ENCODE peak calls at places on chromosomes 16 and 17, in four cellular contexts. J is K562, X is GM12878, L is SK-N-SH. O is an unnamed sample.

GRCh38 chr16:8655184-8655717 is 19.2 kb upstream of the ABAT start:
- DNase-seq in J (peak; percentile 22), X (peak; percentile 31), L (no peak), O (peak; percentile 57)

GRCh38 chr17:44376124-44376523 is 12.5 kb upstream of the FAM171A2 start:
- DNase-seq in J (peak; percentile 72), X (no peak), L (peak; percentile 81), O (peak; percentile 74)

GRCh38 chr16:14232106-14232890 is 161.2 kb downstream of the MRTFB start:
- DNase-seq in J (no peak), X (no peak), L (no peak), O (no peak)

GRCh38 chr17:9974460-9975381 is 69.7 kb upstream of the RCVRN start:
- DNase-seq in J (no peak), X (no peak), L (no peak), O (no peak)

GRCh38 chr16:27315333-27316037 is 1.7 kb downstream of the IL4R start:
- DNase-seq in J (no peak), X (no peak), L (no peak), O (peak; percentile 19)

GRCh38 chr17:34519286-34519685 is 60.1 kb upstream of the TMEM132E start:
- DNase-seq in J (peak; percentile 80), X (no peak), L (peak; percentile 49), O (peak; percentile 85)

GRCh38 chr16:74691093-74691855 is 9.4 kb downstream of the MLKL start:
- DNase-seq in J (no peak), X (no peak), L (no peak), O (no peak)

GRCh38 chr16:82681592-82681991 is 54.8 kb downstream of the CDH13 start:
- DNase-seq in J (no peak), X (no peak), L (no peak), O (no peak)

GRCh38 chr16:19527161-19527560 is 3.4 kb downstream of the CCP110 start:
- DNase-seq in J (no peak), X (no peak), L (no peak), O (no peak)

GRCh38 chr16:50547340-50547865 is 793 bp upstream of the NKD1 start:
- DNase-seq in J (peak; percentile 29), X (peak; percentile 5), L (peak; percentile 82), O (peak; percentile 62)

GRCh38 chr16:2838928-2839327 is 8.8 kb downstream of the ZG16B start:
- DNase-seq in J (peak; percentile 76), X (no peak), L (peak; percentile 90), O (peak; percentile 86)

GRCh38 chr17:7809086-7809790 is 24.8 kb upstream of the KDM6B start:
- DNase-seq in J (no peak), X (no peak), L (no peak), O (no peak)

GRCh38 chr17:5580367-5580766 is 3.9 kb downstream of the NLRP1 start:
- DNase-seq in J (no peak), X (no peak), L (no peak), O (no peak)

GRCh38 chr16:65876624-65877023 is 489.9 kb upstream of the CDH5 start:
- DNase-seq in J (no peak), X (no peak), L (no peak), O (no peak)

DNA sequence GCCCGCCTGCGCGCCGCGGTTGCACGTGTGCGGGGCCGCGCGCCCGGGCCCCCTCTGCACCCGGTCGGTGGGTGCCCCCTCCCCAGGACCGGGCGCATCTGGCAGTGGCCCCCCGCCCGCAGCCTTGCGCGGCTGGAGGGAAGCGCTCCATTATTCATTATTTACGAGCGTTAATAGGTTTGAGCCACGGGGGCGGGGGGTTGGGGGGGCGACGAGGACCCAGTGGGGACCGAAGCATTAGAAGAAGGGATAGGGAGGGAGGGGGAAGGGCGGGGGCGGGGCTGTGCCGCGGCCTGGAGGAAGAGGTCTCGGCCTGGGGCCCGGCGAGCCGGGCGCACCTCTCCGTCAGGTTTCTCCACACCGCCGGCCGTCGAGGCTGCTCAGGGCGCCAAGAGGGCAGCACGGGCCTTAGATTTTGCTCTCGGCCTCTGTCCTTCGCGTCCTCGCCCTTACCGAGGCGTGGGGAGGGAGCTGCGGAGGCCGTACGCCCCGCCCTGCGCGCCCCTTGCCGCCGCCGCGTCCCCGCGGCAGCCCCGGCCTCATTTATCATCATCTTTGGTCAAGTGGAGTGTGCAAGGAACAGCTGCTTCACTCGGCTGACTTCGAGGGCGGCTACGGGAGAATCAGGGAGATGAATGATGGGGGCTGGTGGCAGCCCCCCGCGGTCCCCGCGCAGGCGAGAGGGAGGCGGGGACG is 54.2 kb downstream of the SREBF1 start:
- DNase-seq in J (peak; percentile 47), X (no peak), L (peak; percentile 75), O (peak; percentile 52)
- TF ChIP-seq USF1 in J (no peak), X (no peak), L (no peak), O (no peak)

DNA sequence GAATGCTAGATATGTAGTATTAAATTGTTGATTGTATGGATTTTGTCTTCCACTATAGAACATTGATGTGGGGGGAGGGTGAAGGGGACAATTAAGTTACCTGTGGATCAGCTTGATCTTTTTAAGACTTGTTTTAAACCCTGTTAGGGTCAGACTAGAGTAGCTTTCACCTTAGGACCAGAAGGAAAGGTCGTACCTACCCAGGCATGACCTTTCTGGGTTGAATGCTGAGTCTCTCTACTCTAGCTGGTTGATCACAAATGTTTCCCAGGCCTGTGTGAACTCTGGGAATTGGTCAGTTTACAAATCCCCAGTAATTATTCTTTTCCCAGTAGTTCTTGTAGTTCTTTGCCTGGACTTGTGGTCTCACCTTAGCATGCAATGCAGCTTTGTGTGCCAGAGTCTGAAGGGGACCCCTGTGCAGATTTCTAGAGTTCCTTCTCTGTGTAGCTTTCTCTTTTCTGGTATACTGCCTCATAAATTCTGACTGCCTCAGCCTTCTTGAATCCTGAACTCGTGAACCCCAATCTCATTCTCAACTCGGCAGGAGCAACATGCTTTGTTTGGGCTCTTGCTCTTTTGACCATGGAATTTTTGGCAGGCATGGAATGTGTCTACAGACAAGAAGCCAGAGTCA is 54.0 kb downstream of the VMP1 start:
- DNase-seq in J (no peak), X (no peak), L (no peak), O (no peak)
- TF ChIP-seq USF1 in J (no peak), X (no peak), L (no peak), O (no peak)

GRCh38 chr17:36104601-36105000 is 974 bp downstream of the CCL4 start:
- DNase-seq in J (no peak), X (no peak), L (no peak), O (no peak)
- TF ChIP-seq USF1 in J (no peak), X (no peak), L (no peak), O (no peak)

GRCh38 chr16:22313141-22313781 is 16.1 kb downstream of the POLR3E start:
- DNase-seq in J (no peak), X (no peak), L (no peak), O (no peak)
- TF ChIP-seq USF1 in J (no peak), X (no peak), L (no peak), O (no peak)

GRCh38 chr17:65401581-65401980 is 159.9 kb downstream of the AXIN2 start:
- DNase-seq in J (no peak), X (no peak), L (no peak), O (no peak)
- TF ChIP-seq USF1 in J (no peak), X (no peak), L (no peak), O (no peak)

DNA sequence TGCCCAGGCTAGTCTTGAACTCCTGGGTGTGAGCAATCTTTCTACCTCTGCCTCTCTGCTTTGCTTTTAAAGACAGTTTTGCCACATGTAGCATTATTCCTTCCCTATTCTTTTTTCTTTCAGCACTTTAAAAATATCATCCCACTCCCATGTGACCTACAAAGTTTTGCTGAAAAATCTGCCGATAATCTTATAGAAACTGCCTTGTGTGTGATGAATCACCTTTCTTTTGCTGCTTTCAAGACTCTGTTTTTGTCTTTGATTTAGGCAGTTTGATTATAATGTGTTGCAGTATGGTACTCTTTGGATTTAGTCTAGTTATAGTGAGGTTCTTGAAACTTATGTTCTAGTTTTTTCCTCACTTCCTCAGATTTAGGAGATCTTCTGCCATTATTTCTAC is 142.0 kb upstream of the KIF2B start:
- DNase-seq in J (no peak), X (no peak), L (no peak), O (no peak)
- TF ChIP-seq USF1 in J (no peak), X (no peak), L (no peak), O (no peak)

GRCh38 chr16:57388359-57389086 is 16.0 kb upstream of the CCL17 start:
- DNase-seq in J (no peak), X (peak; percentile 62), L (no peak), O (no peak)
- TF ChIP-seq USF1 in J (no peak), X (no peak), L (no peak), O (no peak)

O was measured in WTC11.